ENCODE peak calls at places on chromosomes 4 and X, in five cellular contexts. One of them, this sample, is unnamed.

GRCh38 chr4:104971458-104971857 is 175.2 kb upstream of the TET2 start:
- DNase-seq in AG20443: no peak
- DNase-seq in memory B cell: no peak
- DNase-seq in stimulated activated CD8-positive, alpha-beta memory T cell treated with anti-CD3 and anti-CD28 coated beads, Interleukin-12 subunit alpha, Interleukin-12 subunit beta, amount 100 ng/mL, for 4 hours: no peak
- DNase-seq in mesenchymal stem cell: no peak
- DNase-seq in this sample: no peak

GRCh38 chrX:143757887-143758286 is 37.3 kb upstream of the SPANXN2 start:
- DNase-seq in AG20443: no peak
- DNase-seq in memory B cell: no peak
- DNase-seq in stimulated activated CD8-positive, alpha-beta memory T cell treated with anti-CD3 and anti-CD28 coated beads, Interleukin-12 subunit alpha, Interleukin-12 subunit beta, amount 100 ng/mL, for 4 hours: no peak
- DNase-seq in mesenchymal stem cell: no peak
- DNase-seq in this sample: no peak

GRCh38 chrX:99184153-99184552 is 1225.9 kb downstream of the PCDH19 start:
- DNase-seq in stimulated activated CD8-positive, alpha-beta memory T cell treated with anti-CD3 and anti-CD28 coated beads, Interleukin-12 subunit alpha, Interleukin-12 subunit beta, amount 100 ng/mL, for 4 hours: no peak
- DNase-seq in mesenchymal stem cell: no peak
- DNase-seq in memory B cell: no peak
- DNase-seq in AG20443: no peak
- DNase-seq in this sample: no peak

GRCh38 chr4:13599159-13599558 is 28.4 kb downstream of the BOD1L1 start:
- DNase-seq in memory B cell: no peak
- DNase-seq in AG20443: no peak
- DNase-seq in mesenchymal stem cell: no peak
- DNase-seq in stimulated activated CD8-positive, alpha-beta memory T cell treated with anti-CD3 and anti-CD28 coated beads, Interleukin-12 subunit alpha, Interleukin-12 subunit beta, amount 100 ng/mL, for 4 hours: no peak
- DNase-seq in this sample: no peak

GRCh38 chrX:37348237-37349130 is 680 bp upstream of the PRRG1 start:
- DNase-seq in stimulated activated CD8-positive, alpha-beta memory T cell treated with anti-CD3 and anti-CD28 coated beads, Interleukin-12 subunit alpha, Interleukin-12 subunit beta, amount 100 ng/mL, for 4 hours: no peak
- DNase-seq in memory B cell: no peak
- DNase-seq in mesenchymal stem cell: peak
- DNase-seq in AG20443: no peak
- DNase-seq in this sample: no peak

GRCh38 chrX:153573999-153574398 is 24.9 kb downstream of the CCNQ start:
- DNase-seq in stimulated activated CD8-positive, alpha-beta memory T cell treated with anti-CD3 and anti-CD28 coated beads, Interleukin-12 subunit alpha, Interleukin-12 subunit beta, amount 100 ng/mL, for 4 hours: no peak
- DNase-seq in memory B cell: no peak
- DNase-seq in mesenchymal stem cell: no peak
- DNase-seq in AG20443: no peak
- DNase-seq in this sample: peak

GRCh38 chr4:926538-926937 is 5.6 kb downstream of the GAK start:
- DNase-seq in memory B cell: no peak
- DNase-seq in stimulated activated CD8-positive, alpha-beta memory T cell treated with anti-CD3 and anti-CD28 coated beads, Interleukin-12 subunit alpha, Interleukin-12 subunit beta, amount 100 ng/mL, for 4 hours: no peak
- DNase-seq in AG20443: no peak
- DNase-seq in mesenchymal stem cell: no peak
- DNase-seq in this sample: no peak

GRCh38 chrX:54826598-54826997 is 19.1 kb downstream of the MAGED2 start:
- DNase-seq in memory B cell: no peak
- DNase-seq in mesenchymal stem cell: no peak
- DNase-seq in stimulated activated CD8-positive, alpha-beta memory T cell treated with anti-CD3 and anti-CD28 coated beads, Interleukin-12 subunit alpha, Interleukin-12 subunit beta, amount 100 ng/mL, for 4 hours: no peak
- DNase-seq in AG20443: no peak
- DNase-seq in this sample: no peak

GRCh38 chr4:111066447-111066846 is 443.6 kb upstream of the PITX2 start:
- DNase-seq in memory B cell: no peak
- DNase-seq in AG20443: no peak
- DNase-seq in mesenchymal stem cell: peak
- DNase-seq in stimulated activated CD8-positive, alpha-beta memory T cell treated with anti-CD3 and anti-CD28 coated beads, Interleukin-12 subunit alpha, Interleukin-12 subunit beta, amount 100 ng/mL, for 4 hours: no peak
- DNase-seq in this sample: no peak

GRCh38 chr4:41232406-41232805 is 18.1 kb upstream of the APBB2 start:
- DNase-seq in memory B cell: no peak
- DNase-seq in mesenchymal stem cell: no peak
- DNase-seq in AG20443: no peak
- DNase-seq in stimulated activated CD8-positive, alpha-beta memory T cell treated with anti-CD3 and anti-CD28 coated beads, Interleukin-12 subunit alpha, Interleukin-12 subunit beta, amount 100 ng/mL, for 4 hours: no peak
- DNase-seq in this sample: no peak

GRCh38 chr4:32189130-32189529 is 1469.0 kb downstream of the PCDH7 start:
- DNase-seq in AG20443: peak
- DNase-seq in mesenchymal stem cell: no peak
- DNase-seq in stimulated activated CD8-positive, alpha-beta memory T cell treated with anti-CD3 and anti-CD28 coated beads, Interleukin-12 subunit alpha, Interleukin-12 subunit beta, amount 100 ng/mL, for 4 hours: no peak
- DNase-seq in memory B cell: no peak
- DNase-seq in this sample: no peak

GRCh38 chr4:91448668-91449330 is 855.0 kb upstream of the GRID2 start:
- DNase-seq in AG20443: no peak
- DNase-seq in stimulated activated CD8-positive, alpha-beta memory T cell treated with anti-CD3 and anti-CD28 coated beads, Interleukin-12 subunit alpha, Interleukin-12 subunit beta, amount 100 ng/mL, for 4 hours: no peak
- DNase-seq in mesenchymal stem cell: peak
- DNase-seq in memory B cell: no peak
- DNase-seq in this sample: no peak

GRCh38 chr4:75940692-75941253 is at the start of gene NAAA:
- DNase-seq in memory B cell: peak
- DNase-seq in AG20443: peak
- DNase-seq in mesenchymal stem cell: peak
- DNase-seq in stimulated activated CD8-positive, alpha-beta memory T cell treated with anti-CD3 and anti-CD28 coated beads, Interleukin-12 subunit alpha, Interleukin-12 subunit beta, amount 100 ng/mL, for 4 hours: peak
- DNase-seq in this sample: peak

This sample was measured in stimulated activated naive B cell treated with anti-CD40 and anti-IgM and Interleukin-4, amounts not matched to agents 10 μg/mL and 1 μg/mL and 100 μg/mL, for 72 hours.